ENCODE peak calls at places on chromosomes 16 and 17, in five cellular contexts. J is stimulated activated CD4-positive, alpha-beta T cell treated with anti-CD3 and anti-CD28 coated beads, Interleukin-15, amount 100 ng/mL, for 1 hour; W is adrenal gland; C is WTC11; G is NCI-H146. S is an unnamed sample.

GRCh38 chr16:22347100-22347820 is 27.2 kb downstream of the CDR2 start:
- DNase-seq in C (no peak), G (no peak), W (no peak), J (no peak), S (no peak)

GRCh38 chr17:73953206-73954033 is 250.1 kb upstream of the RPL38 start:
- DNase-seq in W (no peak), C (no peak), J (no peak), G (no peak), S (no peak)

GRCh38 chr16:25126820-25127232 is 15.3 kb downstream of the LCMT1 start:
- DNase-seq in J (no peak), G (peak; percentile 9), C (no peak), W (peak; percentile 52), S (peak; percentile 6)

GRCh38 chr17:21176996-21177395 is 37.0 kb downstream of the TMEM11 start:
- DNase-seq in G (no peak), J (no peak), C (no peak), W (peak; percentile 12), S (no peak)

GRCh38 chr17:80990921-80991644 is 558 bp upstream of the CHMP6 start:
- DNase-seq in J (no peak), G (no peak), W (no peak), C (no peak), S (no peak)

GRCh38 chr17:27446569-27447301 is 9.5 kb upstream of the KSR1 start:
- DNase-seq in G (no peak), J (no peak), W (peak; percentile 44), C (no peak), S (no peak)

GRCh38 chr16:8675183-8676159 is 1.1 kb downstream of the ABAT start:
- DNase-seq in W (no peak), C (no peak), J (peak; percentile 26), G (no peak), S (peak; percentile 32)

GRCh38 chr16:2173366-2173765 is 17.8 kb downstream of the TRAF7 start:
- DNase-seq in G (no peak), J (no peak), C (no peak), W (no peak), S (no peak)